ENCODE peak calls at places on chromosome 3, in ten cellular contexts. W, F, A, Y, K, O, I, T, U and G are unnamed samples.

GRCh38 chr3:85164446-85164845 is 205.7 kb downstream of the CADM2 start:
- DNase-seq in T (no peak), F (no peak), U (no peak), W (no peak), Y (no peak), K (no peak), A (no peak), O (no peak), I (no peak), G (no peak)

GRCh38 chr3:159840900-159841299 is 147.7 kb upstream of the IL12A start:
- DNase-seq in W (no peak), T (no peak), K (peak), I (no peak), U (no peak), F (no peak), O (no peak), A (peak), Y (no peak), G (no peak)

GRCh38 chr3:138426211-138426610 is 8.2 kb upstream of the ESYT3 start:
- DNase-seq in U (no peak), I (no peak), T (no peak), O (no peak), Y (no peak), F (no peak), A (peak), K (peak), W (no peak), G (no peak)

GRCh38 chr3:178083906-178084823 is 452.1 kb upstream of the KCNMB2 start:
- DNase-seq in U (no peak), T (peak), F (no peak), A (peak), K (peak), W (no peak), I (no peak), O (peak), Y (no peak), G (peak)

GRCh38 chr3:181567446-181568075 is 144.2 kb upstream of the SOX2 start:
- DNase-seq in F (no peak), T (no peak), Y (no peak), I (no peak), A (peak), U (no peak), O (no peak), K (no peak), W (no peak), G (no peak)

GRCh38 chr3:112004664-112005063 is 5.9 kb downstream of the TAGLN3 start:
- DNase-seq in W (no peak), T (no peak), K (no peak), U (no peak), I (no peak), Y (no peak), F (no peak), O (no peak), A (no peak), G (no peak)

GRCh38 chr3:4988815-4989648 is 9.8 kb downstream of the BHLHE40 start:
- DNase-seq in U (peak), F (peak), A (peak), T (no peak), W (no peak), K (peak), Y (no peak), O (no peak), I (no peak), G (no peak)

GRCh38 chr3:10365791-10366190 is 44.9 kb upstream of the SEC13 start:
- DNase-seq in W (no peak), I (no peak), O (no peak), Y (no peak), F (no peak), T (no peak), K (no peak), A (peak), U (no peak), G (no peak)

GRCh38 chr3:171933441-171933840 is 90.3 kb downstream of the TMEM212 start:
- DNase-seq in W (no peak), U (no peak), K (no peak), A (no peak), O (no peak), I (no peak), F (no peak), T (no peak), Y (no peak), G (no peak)

GRCh38 chr3:136270179-136270578 is 20.0 kb downstream of the PCCB start:
- DNase-seq in A (no peak), I (no peak), T (no peak), O (no peak), F (no peak), Y (no peak), W (no peak), U (no peak), K (no peak), G (no peak)

GRCh38 chr3:136929984-136930671 is 27.7 kb upstream of the IL20RB start:
- DNase-seq in O (no peak), K (no peak), W (no peak), T (no peak), I (no peak), Y (no peak), A (peak), F (peak), U (no peak), G (no peak)

GRCh38 chr3:186746008-186746407 is 28.8 kb downstream of the KNG1 start:
- DNase-seq in I (no peak), F (no peak), W (peak), O (no peak), Y (no peak), K (no peak), U (no peak), A (peak), T (no peak), G (no peak)

GRCh38 chr3:51968175-51968681 is 974 bp upstream of the PCBP4 start:
- DNase-seq in Y (peak), O (no peak), I (no peak), U (no peak), K (no peak), T (no peak), A (no peak), W (no peak), F (peak), G (no peak)

GRCh38 chr3:167798443-167798842 is 62.9 kb downstream of the SERPINI1 start:
- DNase-seq in O (no peak), Y (no peak), W (no peak), I (no peak), K (no peak), U (no peak), F (no peak), A (no peak), T (no peak), G (no peak)

GRCh38 chr3:152128356-152128755 is 140.4 kb upstream of the MBNL1 start:
- DNase-seq in U (no peak), Y (no peak), F (no peak), I (no peak), W (no peak), A (peak), K (no peak), O (no peak), T (no peak), G (no peak)

GRCh38 chr3:11551019-11551418 is 92.7 kb downstream of the VGLL4 start:
- DNase-seq in T (no peak), F (no peak), K (no peak), I (peak), A (no peak), W (no peak), Y (peak), U (peak), O (no peak), G (no peak)

GRCh38 chr3:127158614-127159221 is 34.2 kb upstream of the PRR23E start:
- DNase-seq in K (peak), T (no peak), Y (no peak), I (peak), W (no peak), U (no peak), F (no peak), O (no peak), A (peak), G (no peak)

GRCh38 chr3:179700716-179701115 is 47.9 kb downstream of the USP13 start:
- DNase-seq in I (no peak), K (no peak), W (no peak), T (no peak), A (no peak), Y (no peak), O (no peak), U (no peak), F (no peak), G (no peak)

GRCh38 chr3:42394579-42395288 is 15.7 kb downstream of the LYZL4 start:
- DNase-seq in Y (no peak), U (no peak), I (no peak), O (no peak), T (no peak), F (peak), A (no peak), K (no peak), W (no peak), G (no peak)

GRCh38 chr3:116440196-116440595 is 5.1 kb downstream of the LSAMP start:
- DNase-seq in A (peak), U (no peak), F (no peak), O (no peak), W (no peak), I (no peak), Y (no peak), K (peak), T (no peak), G (no peak)

GRCh38 chr3:189641776-189642175 is 10.6 kb downstream of the TP63 start:
- DNase-seq in F (no peak), I (no peak), U (no peak), A (no peak), W (no peak), K (peak), Y (no peak), T (no peak), O (no peak), G (no peak)

GRCh38 chr3:186570941-186571643 is 572 bp downstream of the DNAJB11 start:
- DNase-seq in W (no peak), O (no peak), A (no peak), K (no peak), I (no peak), F (no peak), Y (no peak), U (no peak), T (no peak), G (no peak)

DNA sequence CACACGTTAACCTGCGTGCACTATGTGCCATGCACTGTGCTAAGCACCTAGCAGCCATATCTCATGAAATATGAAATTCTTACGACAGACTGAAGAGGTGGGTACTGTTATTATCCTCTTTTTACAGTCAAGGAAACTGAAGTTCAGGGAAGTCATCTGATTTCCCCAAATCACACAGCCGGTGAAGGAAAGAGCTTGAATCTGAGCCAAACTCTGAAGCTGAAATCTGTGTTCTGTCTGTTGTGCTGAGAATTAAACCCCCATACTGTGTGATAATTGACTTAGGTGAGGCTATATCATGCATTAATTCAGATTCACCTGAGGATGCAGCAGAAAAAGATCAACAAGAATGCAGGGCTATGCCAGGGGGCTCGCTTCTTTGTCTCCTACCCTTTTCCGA is 475 bp downstream of the FAM107A start:
- DNase-seq in O (no peak), I (no peak), U (no peak), F (no peak), K (no peak), Y (no peak), A (no peak), T (no peak), W (no peak), G (no peak)
- H3K4me3 ChIP-seq in O (no peak), I (peak), U (peak), F (no peak), K (no peak), Y (peak), A (peak), T (no peak), W (peak), G (no peak)

GRCh38 chr3:23518441-23518840 is 287.3 kb upstream of the UBE2E1 start:
- DNase-seq in W (no peak), F (no peak), U (no peak), Y (no peak), T (no peak), K (no peak), I (no peak), A (no peak), O (no peak), G (no peak)

DNA sequence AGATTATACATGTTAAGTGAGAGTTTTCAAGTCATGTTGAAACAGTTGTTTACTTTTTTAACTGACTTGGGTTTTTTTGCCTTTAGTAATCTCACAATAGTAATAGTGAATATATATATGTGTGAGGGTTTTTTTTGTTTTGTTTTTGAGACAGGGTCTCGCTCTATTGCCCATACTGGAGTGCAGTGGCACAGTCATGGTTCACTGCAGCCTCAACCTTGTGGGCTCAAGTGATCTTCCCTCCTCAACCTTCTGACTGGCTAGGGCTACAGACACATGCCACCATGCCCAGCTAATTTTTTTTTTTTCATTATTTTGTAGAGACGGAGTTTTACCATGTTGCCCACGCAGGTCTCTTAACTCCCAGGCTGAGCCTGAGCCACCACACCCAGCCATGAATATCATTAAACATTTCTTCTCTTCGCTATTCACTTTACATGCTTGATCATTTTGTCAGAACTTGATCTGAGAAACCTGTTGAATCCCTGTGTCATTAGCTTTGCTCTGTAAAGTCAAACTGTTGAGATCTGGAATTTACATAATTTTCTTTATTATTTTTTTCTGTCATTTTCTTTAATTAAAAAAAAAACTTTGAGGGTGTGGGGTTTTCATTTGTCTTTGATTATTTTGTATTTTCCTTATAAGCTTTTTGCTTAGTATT is 286.1 kb upstream of the UBE2E1 start:
- DNase-seq in U (no peak), K (no peak), W (no peak), A (no peak), T (no peak), O (no peak), I (no peak), Y (no peak), F (no peak), G (no peak)
- H3K4me3 ChIP-seq in U (no peak), K (no peak), W (no peak), A (no peak), T (no peak), O (no peak), I (no peak), Y (no peak), F (no peak), G (no peak)

DNA sequence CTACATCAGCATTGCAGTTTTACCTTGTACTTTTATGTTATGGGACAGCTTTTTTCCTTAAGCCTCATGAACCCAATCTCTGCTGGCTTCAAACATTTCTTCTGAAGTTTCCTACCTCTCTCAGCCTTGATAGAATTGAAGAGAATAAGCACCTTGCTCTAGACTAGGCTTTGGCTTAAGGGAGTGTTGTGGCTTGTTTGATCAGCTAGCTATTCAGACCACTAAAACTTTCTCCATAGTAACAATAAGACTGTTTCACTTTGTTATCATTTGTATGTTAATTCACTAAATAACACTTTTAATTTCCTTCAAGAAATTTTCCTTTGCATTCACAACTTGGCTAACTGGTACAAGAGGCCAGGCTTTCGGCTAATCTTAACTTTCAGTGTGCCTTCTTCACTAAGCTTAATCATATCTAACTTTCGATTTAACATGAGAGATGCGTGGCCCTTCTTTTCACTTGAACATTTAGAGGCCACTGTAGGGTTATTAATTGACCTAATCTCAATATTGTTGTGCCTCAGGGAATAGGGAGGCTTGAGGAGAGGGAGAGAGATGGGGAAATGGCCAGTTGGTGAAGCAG is 8.1 kb upstream of the TIGIT start:
- DNase-seq in W (no peak), K (no peak), A (no peak), Y (no peak), U (no peak), O (peak), T (no peak), I (no peak), F (no peak), G (no peak)
- H3K4me3 ChIP-seq in W (no peak), K (no peak), A (no peak), Y (no peak), U (no peak), O (peak), T (no peak), I (no peak), F (no peak), G (no peak)

GRCh38 chr3:60579734-60580133 is 671.5 kb downstream of the FHIT start:
- DNase-seq in T (no peak), W (no peak), U (no peak), Y (no peak), O (no peak), A (peak), I (no peak), K (peak), F (no peak), G (no peak)

GRCh38 chr3:60580826-60581225 is 670.4 kb downstream of the FHIT start:
- DNase-seq in Y (no peak), U (no peak), T (no peak), F (no peak), W (no peak), A (no peak), I (no peak), K (no peak), O (no peak), G (no peak)

GRCh38 chr3:60575726-60576272 is 675.5 kb downstream of the FHIT start:
- DNase-seq in I (no peak), A (no peak), F (no peak), Y (no peak), O (no peak), U (no peak), T (no peak), W (no peak), K (no peak), G (no peak)

GRCh38 chr3:60578936-60579335 is 672.3 kb downstream of the FHIT start:
- DNase-seq in T (no peak), U (no peak), I (no peak), A (no peak), W (no peak), F (no peak), Y (no peak), K (peak), O (no peak), G (no peak)

DNA sequence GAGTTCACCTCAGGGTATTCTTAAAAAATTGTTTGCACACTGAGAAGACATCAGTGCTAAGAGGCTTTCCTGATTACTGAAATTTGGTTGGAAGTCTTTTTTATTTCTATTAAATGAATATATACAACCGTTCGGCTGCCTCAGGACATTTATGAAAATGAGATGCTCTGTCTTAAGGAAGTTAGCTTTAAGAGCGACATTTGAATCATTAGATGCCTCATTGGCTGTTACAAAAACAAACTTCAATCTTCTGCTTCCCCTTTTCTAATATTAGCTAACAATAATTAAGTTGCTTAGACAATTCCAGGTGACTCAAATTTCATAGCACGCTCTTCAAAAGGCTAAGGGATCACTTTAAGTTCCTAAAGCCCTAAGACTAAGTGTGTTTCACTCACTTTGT is 673.7 kb downstream of the FHIT start:
- DNase-seq in F (no peak), K (no peak), W (no peak), U (no peak), O (no peak), A (no peak), I (no peak), Y (no peak), T (no peak), G (no peak)
- H3K4me3 ChIP-seq in F (no peak), K (no peak), W (no peak), U (no peak), O (no peak), A (no peak), I (no peak), Y (no peak), T (no peak), G (no peak)

DNA sequence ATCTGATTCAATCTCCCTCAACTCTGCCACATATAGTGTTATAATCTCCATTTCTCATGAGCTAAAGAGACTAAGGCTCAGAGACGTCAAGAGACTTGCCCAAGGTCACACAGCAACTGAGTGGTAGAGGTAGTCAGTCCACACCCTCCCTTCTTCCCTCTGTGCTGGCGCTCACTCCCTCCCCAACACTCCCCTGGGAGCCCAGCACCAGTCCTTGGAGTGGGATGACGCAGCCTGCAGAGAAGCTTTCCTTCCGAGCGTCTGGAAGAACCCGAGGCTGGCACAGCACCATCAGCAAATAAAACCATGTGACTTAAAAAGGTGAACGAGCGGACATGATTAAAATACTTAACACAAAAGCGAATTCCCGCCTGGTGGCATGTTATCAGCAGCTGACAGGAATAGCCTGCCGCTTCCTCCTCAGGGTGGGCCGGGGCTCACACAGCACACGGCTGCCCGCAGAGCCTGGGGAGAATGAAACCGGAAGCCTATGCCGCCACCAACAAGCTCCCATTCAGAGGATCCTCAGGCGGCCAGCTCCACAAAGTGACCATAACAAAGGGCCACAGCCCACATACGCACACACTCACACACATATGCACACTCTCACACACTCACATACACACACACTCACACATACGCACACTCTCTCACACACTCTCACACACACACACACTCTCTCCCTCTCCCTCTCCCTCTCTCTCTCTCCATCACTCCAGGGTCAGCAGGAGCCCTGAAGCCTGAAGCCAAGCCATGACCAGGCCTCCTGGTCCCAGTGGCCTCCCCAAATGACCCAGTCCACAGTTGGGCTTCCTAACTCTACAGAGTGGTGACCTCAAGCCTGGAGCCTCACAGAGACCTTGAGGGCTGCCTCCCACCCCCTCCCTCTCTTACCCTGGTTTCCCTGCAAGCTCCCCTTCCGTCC is 120.5 kb downstream of the XXYLT1 start:
- DNase-seq in U (peak), W (peak), O (no peak), Y (peak), T (peak), F (peak), K (peak), I (peak), A (peak), G (no peak)
- H3K4me3 ChIP-seq in U (peak), W (peak), O (peak), Y (peak), T (peak), F (no peak), K (peak), I (peak), A (no peak), G (no peak)